ENCODE peak calls at places on chromosome 14, in five cellular contexts. One of them, this sample, is unnamed. For H3K4me1 and H3K36me3, the result is how much of the 10 kb centered on the place peaks cover.

GRCh38 chr14:85701763-85702162 is 171.8 kb downstream of the FLRT2 start:
- DNase-seq in mammary epithelial cell: peak
- DNase-seq in CD8-positive, alpha-beta T cell: no peak
- DNase-seq in PC-3: no peak
- DNase-seq in hepatocyte: peak
- DNase-seq in this sample: no peak

GRCh38 chr14:78164226-78164853 is 5.8 kb upstream of the NRXN3 start:
- DNase-seq in hepatocyte: peak
- DNase-seq in mammary epithelial cell: no peak
- DNase-seq in CD8-positive, alpha-beta T cell: no peak
- DNase-seq in PC-3: peak
- DNase-seq in this sample: no peak

GRCh38 chr14:92792885-92793284 is 1.2 kb upstream of the GOLGA5 start:
- DNase-seq in PC-3: peak
- DNase-seq in CD8-positive, alpha-beta T cell: no peak
- DNase-seq in mammary epithelial cell: no peak
- DNase-seq in hepatocyte: no peak
- DNase-seq in this sample: no peak

GRCh38 chr14:106129274-106129673 is 602.9 kb downstream of the TMEM121 start:
- DNase-seq in PC-3: no peak
- DNase-seq in CD8-positive, alpha-beta T cell: peak
- DNase-seq in hepatocyte: no peak
- DNase-seq in mammary epithelial cell: no peak
- DNase-seq in this sample: no peak

GRCh38 chr14:37623552-37623951 is 28.1 kb downstream of the TTC6 start:
- DNase-seq in PC-3: peak
- DNase-seq in mammary epithelial cell: peak
- DNase-seq in CD8-positive, alpha-beta T cell: no peak
- DNase-seq in hepatocyte: peak
- DNase-seq in this sample: no peak

GRCh38 chr14:57578427-57579220 is 85.0 kb upstream of the CCDC198 start:
- DNase-seq in PC-3: no peak
- DNase-seq in hepatocyte: no peak
- DNase-seq in mammary epithelial cell: no peak
- DNase-seq in CD8-positive, alpha-beta T cell: no peak
- DNase-seq in this sample: no peak

GRCh38 chr14:63543826-63544320 is 696 bp upstream of the PPP2R5E start:
- DNase-seq in PC-3: no peak
- DNase-seq in CD8-positive, alpha-beta T cell: no peak
- DNase-seq in mammary epithelial cell: no peak
- DNase-seq in hepatocyte: no peak
- DNase-seq in this sample: no peak

GRCh38 chr14:70350078-70350477 is 9.4 kb downstream of the COX16 start:
- DNase-seq in PC-3: no peak
- DNase-seq in CD8-positive, alpha-beta T cell: no peak
- DNase-seq in hepatocyte: no peak
- DNase-seq in mammary epithelial cell: no peak
- DNase-seq in this sample: no peak

GRCh38 chr14:51468523-51468922 is 183.2 kb upstream of the FRMD6 start:
- DNase-seq in PC-3: no peak
- DNase-seq in CD8-positive, alpha-beta T cell: no peak
- DNase-seq in hepatocyte: no peak
- DNase-seq in mammary epithelial cell: no peak
- DNase-seq in this sample: no peak

GRCh38 chr14:73784988-73785313 is 66.7 kb upstream of the PTGR2 start:
- DNase-seq in hepatocyte: no peak
- DNase-seq in mammary epithelial cell: no peak
- DNase-seq in PC-3: no peak
- DNase-seq in CD8-positive, alpha-beta T cell: no peak
- DNase-seq in this sample: no peak

GRCh38 chr14:76957224-76957881 is 71.2 kb downstream of the IRF2BPL start:
- DNase-seq in hepatocyte: no peak
- DNase-seq in PC-3: no peak
- DNase-seq in mammary epithelial cell: no peak
- DNase-seq in CD8-positive, alpha-beta T cell: peak
- DNase-seq in this sample: no peak

GRCh38 chr14:76954791-76955190 is 73.7 kb downstream of the IRF2BPL start:
- DNase-seq in mammary epithelial cell: no peak
- DNase-seq in CD8-positive, alpha-beta T cell: no peak
- DNase-seq in hepatocyte: no peak
- DNase-seq in PC-3: no peak
- DNase-seq in this sample: no peak

GRCh38 chr14:76958020-76958965 is 70.2 kb downstream of the IRF2BPL start:
- DNase-seq in CD8-positive, alpha-beta T cell: no peak
- DNase-seq in PC-3: no peak
- DNase-seq in hepatocyte: no peak
- DNase-seq in mammary epithelial cell: peak
- DNase-seq in this sample: no peak

GRCh38 chr14:76955575-76956252 is 72.8 kb downstream of the IRF2BPL start:
- DNase-seq in hepatocyte: no peak
- DNase-seq in mammary epithelial cell: peak
- DNase-seq in CD8-positive, alpha-beta T cell: peak
- DNase-seq in PC-3: peak
- DNase-seq in this sample: no peak

GRCh38 chr14:76956253-76957090 is 72.0 kb downstream of the IRF2BPL start:
- DNase-seq in PC-3: peak
- DNase-seq in mammary epithelial cell: peak
- DNase-seq in hepatocyte: peak
- DNase-seq in CD8-positive, alpha-beta T cell: peak
- DNase-seq in this sample: peak
- H3K4me1 ChIP-seq in PC-3: half or more
- H3K4me1 ChIP-seq in mammary epithelial cell: half or more
- H3K4me1 ChIP-seq in hepatocyte: under half
- H3K4me1 ChIP-seq in CD8-positive, alpha-beta T cell: half or more
- H3K4me1 ChIP-seq in this sample: half or more

DNA sequence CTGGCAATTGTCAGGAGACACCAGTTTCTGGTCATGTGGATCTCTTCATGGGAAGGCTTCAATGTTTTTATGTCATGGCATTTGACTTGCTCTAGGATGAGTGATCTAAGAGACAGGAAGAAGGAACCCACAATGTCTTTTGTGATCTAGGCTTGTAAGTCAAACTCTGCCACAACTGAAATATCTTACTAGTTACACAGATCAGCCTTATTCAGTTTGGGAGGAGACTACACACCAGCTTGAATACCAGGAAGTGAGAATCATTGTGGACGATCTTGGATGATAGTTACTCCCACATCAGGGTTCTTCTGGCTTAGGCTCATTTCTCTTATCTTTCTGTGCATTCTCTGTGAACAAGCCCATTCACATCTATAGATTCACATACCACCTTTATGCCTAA is 236.2 kb upstream of the FBXO33 start:
- DNase-seq in mammary epithelial cell: no peak
- DNase-seq in PC-3: no peak
- DNase-seq in hepatocyte: no peak
- DNase-seq in CD8-positive, alpha-beta T cell: no peak
- DNase-seq in this sample: no peak
- H3K4me3 ChIP-seq in mammary epithelial cell: no peak
- H3K4me3 ChIP-seq in PC-3: no peak
- H3K4me3 ChIP-seq in hepatocyte: no peak
- H3K4me3 ChIP-seq in CD8-positive, alpha-beta T cell: no peak
- H3K4me3 ChIP-seq in this sample: no peak

GRCh38 chr14:26602902-26603301 is 5.1 kb upstream of the NOVA1 start:
- DNase-seq in PC-3: no peak
- DNase-seq in CD8-positive, alpha-beta T cell: no peak
- DNase-seq in mammary epithelial cell: no peak
- DNase-seq in hepatocyte: no peak
- DNase-seq in this sample: no peak

GRCh38 chr14:26601856-26602255 is 4.0 kb upstream of the NOVA1 start:
- DNase-seq in mammary epithelial cell: no peak
- DNase-seq in CD8-positive, alpha-beta T cell: no peak
- DNase-seq in hepatocyte: no peak
- DNase-seq in PC-3: no peak
- DNase-seq in this sample: no peak

GRCh38 chr14:26605602-26606001 is 7.8 kb upstream of the NOVA1 start:
- DNase-seq in mammary epithelial cell: no peak
- DNase-seq in PC-3: no peak
- DNase-seq in CD8-positive, alpha-beta T cell: no peak
- DNase-seq in hepatocyte: no peak
- DNase-seq in this sample: no peak

DNA sequence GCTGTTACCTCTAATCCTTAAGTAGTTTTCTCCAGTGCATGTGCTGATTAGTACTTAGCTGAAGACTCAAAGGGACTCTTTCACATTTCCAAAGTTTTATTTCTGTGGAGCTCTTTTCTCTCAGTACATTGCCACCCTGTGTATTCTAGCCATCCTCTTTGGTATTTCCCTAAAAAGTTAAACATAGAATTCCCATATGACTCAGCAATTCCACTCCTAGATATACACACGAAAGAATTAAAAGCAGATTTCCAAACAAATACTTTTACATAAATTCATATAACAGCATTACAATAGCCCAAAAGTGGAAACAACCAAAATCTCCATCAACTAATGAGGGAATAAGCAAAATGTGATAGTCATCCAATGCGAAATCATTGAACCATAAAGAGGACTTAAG is 8.9 kb upstream of the NOVA1 start:
- DNase-seq in PC-3: no peak
- DNase-seq in CD8-positive, alpha-beta T cell: no peak
- DNase-seq in mammary epithelial cell: no peak
- DNase-seq in hepatocyte: no peak
- DNase-seq in this sample: no peak
- H3K36me3 ChIP-seq in PC-3: under half
- H3K36me3 ChIP-seq in CD8-positive, alpha-beta T cell: under half
- H3K36me3 ChIP-seq in mammary epithelial cell: under half
- H3K36me3 ChIP-seq in hepatocyte: under half
- H3K36me3 ChIP-seq in this sample: under half

GRCh38 chr14:60253649-60254048 is 4.6 kb downstream of the PPM1A start:
- DNase-seq in PC-3: no peak
- DNase-seq in CD8-positive, alpha-beta T cell: no peak
- DNase-seq in mammary epithelial cell: no peak
- DNase-seq in hepatocyte: no peak
- DNase-seq in this sample: no peak
- H3K4me1 ChIP-seq in PC-3: under half
- H3K4me1 ChIP-seq in CD8-positive, alpha-beta T cell: under half
- H3K4me1 ChIP-seq in mammary epithelial cell: under half
- H3K4me1 ChIP-seq in hepatocyte: under half
- H3K4me1 ChIP-seq in this sample: half or more

This sample was measured in thoracic aorta.